ENCODE peak calls at places on chromosomes 16 and 17, in seven cellular contexts. M, O, H, V, Q, I and C are unnamed samples.
A peak's percentile ranks its signal among the peaks of the same experiment; 100 is the strongest.

GRCh38 chr17:41910701-41911391 is 7.9 kb downstream of the ACLY start:
- DNase-seq in Q (peak; percentile 96), H (no peak), V (no peak), I (no peak), O (peak; percentile 99), M (peak; percentile 36), C (peak; percentile 99)

GRCh38 chr17:41773731-41774193 is 12.7 kb downstream of the JUP start:
- DNase-seq in O (peak; percentile 56), M (no peak), H (no peak), I (no peak), V (no peak), Q (peak; percentile 50), C (no peak)

GRCh38 chr16:56192971-56193936 is 2.0 kb downstream of the GNAO1 start:
- DNase-seq in O (no peak), H (no peak), V (no peak), I (no peak), M (no peak), Q (no peak), C (no peak)

GRCh38 chr17:36544049-36544319 is 735 bp upstream of the GGNBP2 start:
- DNase-seq in M (no peak), I (no peak), O (no peak), V (no peak), H (no peak), Q (no peak), C (peak; percentile 64)

GRCh38 chr16:1330260-1330914 is 3.1 kb upstream of the BAIAP3 start:
- DNase-seq in V (no peak), O (no peak), M (no peak), H (peak; percentile 89), I (no peak), Q (no peak), C (no peak)

GRCh38 chr17:17999364-18000007 is 26.8 kb downstream of the DRC3 start:
- DNase-seq in H (no peak), I (no peak), M (no peak), O (no peak), V (no peak), Q (peak; percentile 12), C (peak; percentile 49)

GRCh38 chr17:82346342-82347300 is 12.4 kb upstream of the TEX19 start:
- DNase-seq in V (no peak), I (no peak), Q (no peak), M (no peak), O (no peak), H (no peak), C (no peak)

GRCh38 chr17:16872836-16873653 is 98.9 kb downstream of the TNFRSF13B start:
- DNase-seq in V (no peak), O (no peak), Q (no peak), M (peak; percentile 14), H (peak; percentile 86), I (peak; percentile 26), C (peak; percentile 13)

GRCh38 chr16:30567160-30567990 is 4.1 kb downstream of the ZNF688 start:
- DNase-seq in Q (no peak), H (no peak), M (peak; percentile 35), V (no peak), O (no peak), I (no peak), C (peak; percentile 16)

GRCh38 chr16:57798953-57799618 is 3.2 kb downstream of the KIFC3 start:
- DNase-seq in H (no peak), V (no peak), I (no peak), Q (no peak), O (no peak), M (no peak), C (no peak)

GRCh38 chr17:15323147-15323546 is 18.2 kb downstream of the TEKT3 start:
- DNase-seq in M (no peak), V (no peak), H (no peak), Q (no peak), I (peak; percentile 33), O (no peak), C (no peak)

GRCh38 chr17:31740611-31741082 is 118.4 kb downstream of the COPRS start:
- DNase-seq in I (no peak), Q (peak; percentile 63), M (no peak), H (no peak), O (peak; percentile 45), V (no peak), C (peak; percentile 82)

GRCh38 chr16:997440-998051 is 16.0 kb downstream of the SOX8 start:
- DNase-seq in V (no peak), H (no peak), I (peak; percentile 38), M (peak; percentile 48), O (peak; percentile 44), Q (peak; percentile 16), C (peak; percentile 33)

GRCh38 chr17:71821512-71821911 is 299.3 kb upstream of the SOX9 start:
- DNase-seq in O (peak; percentile 90), Q (no peak), H (no peak), I (no peak), V (no peak), M (no peak), C (peak; percentile 4)

GRCh38 chr17:6421700-6422604 is 13.0 kb downstream of the AIPL1 start:
- DNase-seq in H (peak; percentile 94), O (peak; percentile 61), M (peak; percentile 74), Q (peak; percentile 71), V (peak; percentile 10), I (peak; percentile 75), C (peak; percentile 75)

GRCh38 chr17:8865811-8866210 is 1.7 kb downstream of the PIK3R6 start:
- DNase-seq in M (no peak), V (no peak), Q (no peak), O (no peak), I (no peak), H (no peak), C (no peak)

GRCh38 chr17:59381716-59382570 is 50.5 kb downstream of the YPEL2 start:
- DNase-seq in Q (no peak), O (no peak), M (peak; percentile 84), I (peak; percentile 64), H (no peak), V (no peak), C (no peak)

GRCh38 chr17:1109606-1110523 is 69.9 kb downstream of the ABR start:
- DNase-seq in O (no peak), H (peak; percentile 63), Q (no peak), V (no peak), M (no peak), I (peak; percentile 70), C (no peak)

GRCh38 chr17:804541-805435 is 22.6 kb downstream of the MRM3 start:
- DNase-seq in M (no peak), O (no peak), Q (no peak), V (no peak), H (no peak), I (no peak), C (no peak)

GRCh38 chr16:80924372-80924978 is 82.2 kb downstream of the CMC2 start:
- DNase-seq in O (peak; percentile 52), M (peak; percentile 52), H (peak; percentile 88), I (peak; percentile 50), Q (peak; percentile 39), V (no peak), C (peak; percentile 61)

GRCh38 chr16:1183235-1183907 is 30.5 kb downstream of the CACNA1H start:
- DNase-seq in H (no peak), O (peak; percentile 54), Q (peak; percentile 47), M (peak; percentile 46), V (no peak), I (peak; percentile 67), C (peak; percentile 22)

DNA sequence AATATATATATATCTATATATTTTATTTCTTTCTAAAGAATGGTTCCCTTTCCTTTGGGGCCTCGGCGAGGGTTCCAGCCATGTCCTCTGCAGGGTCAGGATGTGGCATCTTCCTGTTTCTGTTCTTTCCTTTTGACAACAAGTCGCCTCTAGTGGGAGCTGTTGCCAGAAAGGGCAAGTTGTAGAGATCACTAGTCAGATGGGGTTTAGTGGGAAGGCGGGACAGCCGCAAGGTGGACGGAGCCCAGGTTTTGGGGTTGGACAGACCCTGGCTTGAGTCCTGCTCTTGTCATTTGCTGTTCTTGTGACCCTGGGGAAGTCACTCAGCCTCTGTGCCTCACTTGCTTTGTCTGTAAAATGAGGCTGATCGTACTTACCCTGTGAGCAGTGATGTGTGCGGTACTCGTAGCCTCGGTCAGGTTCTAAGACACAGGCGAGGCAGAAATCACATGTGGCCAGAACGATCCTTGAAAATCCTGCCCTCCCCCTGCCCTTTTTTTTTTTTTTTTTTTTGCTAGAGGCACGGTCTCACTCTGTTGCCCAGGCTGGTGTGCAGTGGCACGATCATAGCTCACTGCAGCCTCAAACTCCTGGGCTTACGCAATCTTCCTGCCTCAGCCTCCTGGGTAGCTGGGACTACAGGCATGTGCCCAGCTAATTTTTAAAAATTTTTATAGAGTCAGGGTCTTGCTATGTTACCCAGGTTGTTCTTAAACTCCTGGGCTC is 80.1 kb downstream of the ABCC6 start:
- DNase-seq in V (no peak), H (peak; percentile 71), Q (no peak), M (peak; percentile 12), O (no peak), I (no peak), C (no peak)
- TF ChIP-seq CTCF in V (peak; percentile 7), H (peak; percentile 67), Q (peak; percentile 32), M (no peak), O (peak; percentile 40), I (peak; percentile 43), C (peak; percentile 43)

GRCh38 chr17:40315678-40316570 is 6.9 kb downstream of the RARA start:
- DNase-seq in M (no peak), Q (no peak), H (no peak), V (no peak), I (no peak), O (no peak), C (no peak)
- H3K4me3 ChIP-seq in M (no peak overlapping the region), Q (no peak overlapping the region), H (peak overlapping the region; percentile 81), V (no peak overlapping the region), I (peak overlapping the region; percentile 89), O (no peak overlapping the region), C (no peak overlapping the region)

GRCh38 chr17:64598672-64599071 is 63.4 kb downstream of the SMURF2 start:
- DNase-seq in M (no peak), H (no peak), I (no peak), V (no peak), Q (no peak), O (no peak), C (no peak)
- TF ChIP-seq CTCF in M (no peak), H (no peak), I (no peak), V (no peak), Q (no peak), O (no peak), C (no peak)

GRCh38 chr16:68368602-68368944 is 57.8 kb downstream of the PRMT7 start:
- DNase-seq in M (no peak), I (no peak), Q (no peak), V (no peak), O (no peak), H (no peak), C (no peak)

GRCh38 chr16:68367440-68367839 is 56.6 kb downstream of the PRMT7 start:
- DNase-seq in O (no peak), H (no peak), V (no peak), I (no peak), M (no peak), Q (no peak), C (no peak)

GRCh38 chr16:68366062-68366461 is 55.2 kb downstream of the PRMT7 start:
- DNase-seq in H (no peak), O (no peak), I (no peak), M (no peak), Q (no peak), V (no peak), C (no peak)

GRCh38 chr16:68367891-68368601 is 57.2 kb downstream of the PRMT7 start:
- DNase-seq in M (no peak), I (no peak), Q (no peak), O (no peak), H (no peak), V (no peak), C (no peak)

DNA sequence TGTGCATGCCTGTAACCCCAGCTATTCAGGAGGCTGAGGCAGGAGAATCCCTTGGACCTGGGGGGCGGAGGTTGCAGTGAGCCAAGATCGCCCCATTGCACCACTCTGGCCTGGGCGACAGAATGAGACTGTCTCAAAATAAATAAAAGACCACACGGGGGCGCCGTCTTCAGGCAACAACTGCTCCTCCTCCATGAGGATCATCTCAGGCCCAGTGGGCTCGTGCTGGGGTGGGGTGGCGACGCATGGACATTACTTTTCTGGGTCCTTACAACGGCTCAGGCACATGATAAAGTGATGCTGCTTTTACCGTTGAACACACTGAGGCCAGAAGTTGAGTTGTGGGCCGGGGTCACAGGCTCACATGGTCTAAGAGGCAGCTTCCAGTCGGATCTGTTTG is 56.2 kb downstream of the PRMT7 start:
- DNase-seq in O (peak; percentile 23), V (no peak), Q (peak; percentile 32), M (peak; percentile 33), H (peak; percentile 87), I (no peak), C (peak; percentile 38)
- H3K4me3 ChIP-seq in O (no peak overlapping the region), V (no peak overlapping the region), Q (no peak overlapping the region), M (no peak overlapping the region), H (no peak overlapping the region), I (no peak overlapping the region), C (no peak overlapping the region)